ENCODE peak calls at places on chromosomes 3 and 15, in six cellular contexts. O is foreskin fibroblast; H is heart right ventricle; Y is upper lobe of right lung; U is CD8-positive, alpha-beta T cell; X is type B pancreatic cell. R is an unnamed sample.

GRCh38 chr3:188877381-188877780 is 294.4 kb upstream of the TPRG1 start:
- DNase-seq in X (no peak), Y (no peak), U (no peak), O (no peak), H (no peak), R (no peak)

GRCh38 chr3:193677734-193678133 is 84.7 kb downstream of the OPA1 start:
- DNase-seq in X (no peak), H (no peak), Y (no peak), O (no peak), U (no peak), R (no peak)

GRCh38 chr3:15440891-15441290 is 13.5 kb downstream of the EAF1 start:
- DNase-seq in O (no peak), X (no peak), H (no peak), Y (no peak), U (no peak), R (no peak)

GRCh38 chr3:129822679-129823078 is 70.8 kb downstream of the TMCC1 start:
- DNase-seq in O (no peak), U (no peak), X (no peak), H (no peak), Y (no peak), R (no peak)

GRCh38 chr3:16881896-16882645 is 2.7 kb upstream of the PLCL2 start:
- DNase-seq in Y (no peak), X (no peak), O (no peak), H (peak; percentile 45), U (no peak), R (no peak)

GRCh38 chr3:143084856-143085731 is 34.5 kb upstream of the CHST2 start:
- DNase-seq in X (no peak), H (no peak), U (no peak), O (peak; percentile 60), Y (no peak), R (no peak)

GRCh38 chr3:23999012-23999641 is 54.0 kb downstream of the NR1D2 start:
- DNase-seq in H (peak; percentile 53), X (peak; percentile 78), U (peak; percentile 64), O (peak; percentile 38), Y (peak; percentile 71), R (no peak)

GRCh38 chr3:194083253-194084224 is 52.4 kb upstream of the HES1 start:
- DNase-seq in H (no peak), X (no peak), Y (no peak), O (no peak), U (no peak), R (no peak)

GRCh38 chr3:157782236-157782635 is 279.0 kb upstream of the VEPH1 start:
- DNase-seq in X (no peak), O (no peak), H (no peak), U (no peak), Y (no peak), R (no peak)

GRCh38 chr3:158337007-158337608 is 227.2 kb downstream of the RSRC1 start:
- DNase-seq in U (no peak), H (no peak), X (no peak), Y (peak; percentile 72), O (no peak), R (no peak)

GRCh38 chr3:136547293-136547692 is 204.9 kb downstream of the STAG1 start:
- DNase-seq in O (peak; percentile 29), U (no peak), X (no peak), H (no peak), Y (no peak), R (no peak)

GRCh38 chr3:151431940-151432339 is 28.9 kb downstream of the IGSF10 start:
- DNase-seq in U (no peak), O (peak; percentile 47), H (no peak), Y (no peak), X (no peak), R (no peak)

GRCh38 chr3:183819831-183820230 is 5.5 kb downstream of the MAP6D1 start:
- DNase-seq in X (no peak), O (no peak), H (no peak), U (no peak), Y (no peak), R (no peak)

GRCh38 chr3:112372396-112372795 is 39.4 kb downstream of the CD200 start:
- DNase-seq in X (no peak), Y (no peak), H (no peak), U (no peak), O (no peak), R (no peak)

GRCh38 chr3:171005648-171006047 is 20.9 kb downstream of the SLC2A2 start:
- DNase-seq in O (peak; percentile 64), H (no peak), X (no peak), Y (no peak), U (no peak), R (no peak)

GRCh38 chr3:134640872-134641470 is 9.9 kb downstream of the KY start:
- DNase-seq in U (peak; percentile 45), O (peak; percentile 20), X (no peak), Y (no peak), H (no peak), R (no peak)

GRCh38 chr3:94494992-94495391 is 432.1 kb downstream of the NSUN3 start:
- DNase-seq in O (no peak), U (no peak), Y (no peak), H (no peak), X (no peak), R (no peak)

GRCh38 chr15:94294556-94294955 is 63.2 kb downstream of the MCTP2 start:
- DNase-seq in U (no peak), O (no peak), Y (no peak), X (no peak), H (no peak), R (no peak)

GRCh38 chr3:58336135-58336882 is 3.6 kb downstream of the PXK start:
- DNase-seq in Y (no peak), X (no peak), O (peak; percentile 92), U (no peak), H (no peak), R (no peak)

GRCh38 chr3:62134061-62134496 is 239.3 kb downstream of the FEZF2 start:
- DNase-seq in Y (no peak), X (no peak), H (peak; percentile 53), U (no peak), O (peak; percentile 37), R (no peak)

GRCh38 chr3:128476659-128477058 is 10.0 kb upstream of the DNAJB8 start:
- DNase-seq in X (no peak), U (no peak), O (no peak), H (no peak), Y (no peak), R (no peak)

GRCh38 chr3:114336122-114336697 is 42.4 kb downstream of the TIGIT start:
- DNase-seq in O (no peak), Y (no peak), H (no peak), X (no peak), U (no peak), R (no peak)
- TF ChIP-seq CTCF in O (peak; percentile 36), Y (peak; percentile 52), H (peak; percentile 8), X (peak; percentile 73), U (peak; percentile 61), R (peak; percentile 33)

GRCh38 chr3:37016903-37017302 is 23.6 kb downstream of the MLH1 start:
- DNase-seq in X (no peak), Y (no peak), O (no peak), H (no peak), U (no peak), R (no peak)
- TF ChIP-seq CTCF in X (no peak), Y (no peak), O (no peak), H (no peak), U (no peak), R (no peak)

DNA sequence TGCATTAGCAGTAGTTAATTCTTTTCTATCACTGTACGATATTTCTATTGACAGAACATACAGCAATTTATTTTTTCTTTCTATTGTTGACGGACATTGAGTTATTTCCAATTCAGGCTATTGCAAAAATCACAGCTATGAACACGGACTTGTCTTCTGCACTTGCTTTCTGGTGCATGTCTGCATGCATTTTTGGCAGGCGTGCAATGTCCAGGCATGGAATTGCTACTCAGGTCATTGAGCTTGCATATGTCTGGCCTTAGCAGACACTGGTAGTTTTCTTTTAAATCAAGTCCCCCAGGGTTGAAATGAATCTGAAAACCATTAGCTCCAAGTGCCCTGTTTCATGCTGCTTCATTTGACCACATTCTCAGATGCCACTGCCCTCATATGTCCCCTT is 72.9 kb downstream of the LRIG1 start:
- DNase-seq in X (no peak), Y (no peak), O (no peak), U (no peak), H (no peak), R (no peak)
- TF ChIP-seq CTCF in X (no peak), Y (no peak), O (no peak), U (no peak), H (no peak), R (no peak)

DNA sequence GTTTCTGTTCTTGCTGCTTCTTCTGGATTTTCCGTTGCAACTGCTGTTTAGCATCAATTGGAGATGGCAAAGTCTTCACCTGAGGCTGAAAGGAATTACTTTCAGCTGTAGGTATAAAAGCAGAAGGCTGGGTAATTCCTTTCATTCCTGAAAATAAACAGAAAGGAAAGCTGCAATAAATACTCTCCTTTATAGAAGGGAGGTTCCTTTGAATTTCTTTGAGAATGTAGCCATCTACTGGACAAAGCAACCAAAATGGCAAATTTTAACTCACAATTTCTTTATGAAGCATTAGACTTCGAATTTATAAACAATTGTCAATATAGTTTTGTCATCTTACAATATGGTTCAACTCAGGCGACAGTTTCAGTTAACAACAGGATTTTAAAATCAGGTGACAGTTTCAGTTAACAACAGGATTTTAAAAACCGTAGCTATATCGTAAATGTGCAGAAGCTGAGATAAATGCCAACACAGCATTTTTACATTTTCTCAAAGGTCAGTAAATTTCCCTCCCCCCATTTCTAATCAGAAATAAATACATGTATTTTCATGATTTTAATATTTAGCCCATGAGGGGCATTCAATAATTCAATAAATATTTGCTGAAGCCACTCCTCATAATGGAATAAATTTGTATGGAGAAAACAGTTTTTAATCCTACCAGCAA is 105.0 kb upstream of the NEDD4 start:
- DNase-seq in O (no peak), H (no peak), Y (no peak), X (no peak), U (no peak), R (no peak)
- TF ChIP-seq CTCF in O (no peak), H (no peak), Y (no peak), X (no peak), U (no peak), R (peak; percentile 37)

GRCh38 chr3:152779649-152780048 is 55.3 kb upstream of the P2RY1 start:
- DNase-seq in U (no peak), H (no peak), Y (no peak), X (no peak), O (peak; percentile 58), R (no peak)

GRCh38 chr3:152773633-152774032 is 61.3 kb upstream of the P2RY1 start:
- DNase-seq in Y (no peak), X (no peak), U (no peak), O (no peak), H (no peak), R (no peak)

GRCh38 chr3:152780553-152780952 is 54.4 kb upstream of the P2RY1 start:
- DNase-seq in O (peak; percentile 33), H (no peak), U (no peak), X (no peak), Y (no peak), R (no peak)

GRCh38 chr3:152772622-152773021 is 62.3 kb upstream of the P2RY1 start:
- DNase-seq in U (no peak), Y (no peak), O (no peak), X (no peak), H (no peak), R (no peak)

DNA sequence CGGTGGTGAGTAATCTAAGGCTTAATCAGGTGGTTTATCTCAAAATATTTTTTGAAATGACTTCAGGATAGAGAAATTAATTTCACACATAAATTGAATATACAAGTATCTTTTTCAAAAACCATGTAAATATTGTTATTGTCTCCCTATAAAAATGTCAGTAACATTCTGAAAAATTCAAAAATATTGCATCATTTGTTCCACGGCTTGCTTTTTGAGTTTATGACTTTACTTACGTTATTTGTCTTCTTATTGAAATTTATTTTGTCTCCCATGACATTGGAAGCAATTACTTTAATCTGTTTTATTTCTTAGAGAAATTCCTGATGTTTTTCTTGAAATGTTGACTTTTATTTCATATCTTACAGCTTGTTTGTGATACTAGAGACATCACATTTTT is 56.9 kb upstream of the P2RY1 start:
- DNase-seq in H (no peak), X (no peak), Y (no peak), O (no peak), U (no peak), R (no peak)
- TF ChIP-seq CTCF in H (no peak), X (no peak), Y (no peak), O (no peak), U (no peak), R (no peak)